ENCODE peak calls at places on chromosomes 5 and 9, in eight cellular contexts. One of them, this sample, is unnamed. For H3K27me3, the result is how much of the 10 kb centered on the place peaks cover.

GRCh38 chr5:29944327-29944726 is 1249.2 kb upstream of the CDH6 start:
- DNase-seq in pancreas: no peak
- DNase-seq in right cardiac atrium: no peak
- DNase-seq in Peyer's patch: no peak
- DNase-seq in breast epithelium: no peak
- DNase-seq in H7: no peak
- DNase-seq in AG04450: no peak
- DNase-seq in SJSA1: no peak
- DNase-seq in this sample: no peak

GRCh38 chr5:19917588-19917987 is 70.4 kb downstream of the CDH18 start:
- DNase-seq in right cardiac atrium: no peak
- DNase-seq in H7: no peak
- DNase-seq in SJSA1: no peak
- DNase-seq in Peyer's patch: no peak
- DNase-seq in AG04450: no peak
- DNase-seq in pancreas: no peak
- DNase-seq in breast epithelium: no peak
- DNase-seq in this sample: no peak

GRCh38 chr5:59483971-59484472 is 409.5 kb downstream of the PDE4D start:
- DNase-seq in Peyer's patch: no peak
- DNase-seq in right cardiac atrium: no peak
- DNase-seq in pancreas: no peak
- DNase-seq in SJSA1: peak
- DNase-seq in breast epithelium: no peak
- DNase-seq in AG04450: no peak
- DNase-seq in H7: no peak
- DNase-seq in this sample: no peak

GRCh38 chr9:95373765-95374435 is 56.4 kb upstream of the FANCC start:
- DNase-seq in H7: no peak
- DNase-seq in Peyer's patch: no peak
- DNase-seq in AG04450: no peak
- DNase-seq in breast epithelium: no peak
- DNase-seq in right cardiac atrium: no peak
- DNase-seq in pancreas: no peak
- DNase-seq in SJSA1: no peak
- DNase-seq in this sample: no peak

GRCh38 chr5:169393907-169394306 is 93.0 kb upstream of the SLIT3 start:
- DNase-seq in pancreas: no peak
- DNase-seq in Peyer's patch: no peak
- DNase-seq in AG04450: no peak
- DNase-seq in breast epithelium: no peak
- DNase-seq in SJSA1: no peak
- DNase-seq in right cardiac atrium: no peak
- DNase-seq in H7: no peak
- DNase-seq in this sample: no peak

GRCh38 chr5:145965804-145966203 is 29.4 kb downstream of the SH3RF2 start:
- DNase-seq in pancreas: no peak
- DNase-seq in AG04450: no peak
- DNase-seq in SJSA1: no peak
- DNase-seq in H7: no peak
- DNase-seq in right cardiac atrium: no peak
- DNase-seq in Peyer's patch: no peak
- DNase-seq in breast epithelium: no peak
- DNase-seq in this sample: peak

GRCh38 chr5:20266068-20266467 is 278.1 kb upstream of the CDH18 start:
- DNase-seq in right cardiac atrium: no peak
- DNase-seq in SJSA1: no peak
- DNase-seq in H7: no peak
- DNase-seq in breast epithelium: no peak
- DNase-seq in Peyer's patch: no peak
- DNase-seq in AG04450: no peak
- DNase-seq in pancreas: no peak
- DNase-seq in this sample: no peak

GRCh38 chr5:173643964-173644363 is 27.5 kb upstream of the BOD1 start:
- DNase-seq in H7: peak
- DNase-seq in Peyer's patch: no peak
- DNase-seq in right cardiac atrium: no peak
- DNase-seq in breast epithelium: no peak
- DNase-seq in AG04450: no peak
- DNase-seq in SJSA1: no peak
- DNase-seq in pancreas: no peak
- DNase-seq in this sample: no peak

GRCh38 chr5:139810341-139811075 is 14.9 kb downstream of the PSD2 start:
- DNase-seq in AG04450: no peak
- DNase-seq in SJSA1: no peak
- DNase-seq in H7: no peak
- DNase-seq in breast epithelium: no peak
- DNase-seq in pancreas: peak
- DNase-seq in Peyer's patch: no peak
- DNase-seq in right cardiac atrium: no peak
- DNase-seq in this sample: no peak

GRCh38 chr9:97519441-97519970 is 18.0 kb downstream of the TMOD1 start:
- DNase-seq in H7: no peak
- DNase-seq in right cardiac atrium: no peak
- DNase-seq in AG04450: no peak
- DNase-seq in pancreas: no peak
- DNase-seq in Peyer's patch: no peak
- DNase-seq in SJSA1: no peak
- DNase-seq in breast epithelium: no peak
- DNase-seq in this sample: no peak

GRCh38 chr9:94603259-94603776 is 9.7 kb upstream of the FBP2 start:
- DNase-seq in SJSA1: peak
- DNase-seq in AG04450: no peak
- DNase-seq in H7: peak
- DNase-seq in breast epithelium: peak
- DNase-seq in pancreas: peak
- DNase-seq in right cardiac atrium: peak
- DNase-seq in Peyer's patch: peak
- DNase-seq in this sample: peak

GRCh38 chr5:10691826-10692785 is 68.9 kb downstream of the DAP start:
- DNase-seq in AG04450: no peak
- DNase-seq in H7: no peak
- DNase-seq in SJSA1: peak
- DNase-seq in right cardiac atrium: no peak
- DNase-seq in Peyer's patch: no peak
- DNase-seq in pancreas: no peak
- DNase-seq in breast epithelium: no peak
- DNase-seq in this sample: no peak

GRCh38 chr9:93450817-93451761 is at the start of gene FAM120A:
- DNase-seq in breast epithelium: peak
- DNase-seq in pancreas: peak
- DNase-seq in AG04450: no peak
- DNase-seq in right cardiac atrium: peak
- DNase-seq in Peyer's patch: peak
- DNase-seq in H7: peak
- DNase-seq in SJSA1: peak
- DNase-seq in this sample: peak

GRCh38 chr9:2662496-2662895 is 40.9 kb downstream of the VLDLR start:
- DNase-seq in pancreas: no peak
- DNase-seq in right cardiac atrium: no peak
- DNase-seq in H7: peak
- DNase-seq in Peyer's patch: no peak
- DNase-seq in AG04450: no peak
- DNase-seq in breast epithelium: no peak
- DNase-seq in SJSA1: no peak
- DNase-seq in this sample: peak

GRCh38 chr5:178350361-178351220 is 118.0 kb upstream of the PHYKPL start:
- DNase-seq in right cardiac atrium: peak
- DNase-seq in AG04450: no peak
- DNase-seq in H7: no peak
- DNase-seq in pancreas: peak
- DNase-seq in SJSA1: no peak
- DNase-seq in Peyer's patch: no peak
- DNase-seq in breast epithelium: no peak
- DNase-seq in this sample: no peak

GRCh38 chr9:35906923-35907699 is 1.1 kb downstream of the HRCT1 start:
- DNase-seq in breast epithelium: no peak
- DNase-seq in SJSA1: peak
- DNase-seq in AG04450: no peak
- DNase-seq in pancreas: no peak
- DNase-seq in Peyer's patch: no peak
- DNase-seq in right cardiac atrium: peak
- DNase-seq in H7: peak
- DNase-seq in this sample: no peak

GRCh38 chr9:136713555-136713949 is 1.2 kb downstream of the DIPK1B start:
- DNase-seq in H7: no peak
- DNase-seq in AG04450: no peak
- DNase-seq in breast epithelium: no peak
- DNase-seq in Peyer's patch: no peak
- DNase-seq in SJSA1: no peak
- DNase-seq in pancreas: peak
- DNase-seq in right cardiac atrium: peak
- DNase-seq in this sample: peak

GRCh38 chr9:135343733-135344522 is 135.7 kb upstream of the PPP1R26 start:
- DNase-seq in SJSA1: peak
- DNase-seq in right cardiac atrium: peak
- DNase-seq in H7: peak
- DNase-seq in pancreas: peak
- DNase-seq in AG04450: no peak
- DNase-seq in Peyer's patch: peak
- DNase-seq in breast epithelium: no peak
- DNase-seq in this sample: peak

GRCh38 chr5:159850192-159850573 is 66.1 kb upstream of the ADRA1B start:
- DNase-seq in SJSA1: no peak
- DNase-seq in Peyer's patch: no peak
- DNase-seq in right cardiac atrium: no peak
- DNase-seq in pancreas: no peak
- DNase-seq in breast epithelium: no peak
- DNase-seq in AG04450: peak
- DNase-seq in H7: peak
- DNase-seq in this sample: no peak

GRCh38 chr5:171673328-171673727 is 112.3 kb upstream of the SMIM23 start:
- DNase-seq in Peyer's patch: no peak
- DNase-seq in breast epithelium: no peak
- DNase-seq in H7: no peak
- DNase-seq in pancreas: no peak
- DNase-seq in right cardiac atrium: no peak
- DNase-seq in AG04450: no peak
- DNase-seq in SJSA1: no peak
- DNase-seq in this sample: no peak

DNA sequence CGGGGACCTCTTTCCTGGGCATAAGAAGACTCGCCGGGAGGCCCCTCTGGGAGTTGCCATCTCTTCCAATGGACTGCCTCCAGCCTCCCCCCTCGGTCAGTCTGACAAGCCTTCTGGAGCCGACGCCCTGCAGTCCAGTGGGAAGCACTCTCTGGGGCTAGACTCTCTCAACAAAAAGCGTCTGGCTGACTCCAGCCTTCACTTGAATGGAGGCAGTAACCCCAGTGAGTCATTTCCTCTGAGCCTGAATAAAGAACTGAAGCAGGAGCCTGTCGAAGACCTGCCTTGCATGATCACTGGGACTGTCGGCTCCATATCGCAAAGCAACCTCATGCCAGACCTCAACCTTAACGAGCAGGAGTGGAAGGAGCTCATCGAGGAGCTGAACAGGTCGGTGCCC is 28.4 kb upstream of the LTC4S start:
- DNase-seq in right cardiac atrium: peak
- DNase-seq in H7: no peak
- DNase-seq in SJSA1: peak
- DNase-seq in pancreas: no peak
- DNase-seq in breast epithelium: no peak
- DNase-seq in Peyer's patch: no peak
- DNase-seq in AG04450: no peak
- DNase-seq in this sample: no peak
- H3K4me3 ChIP-seq in right cardiac atrium: no peak
- H3K4me3 ChIP-seq in H7: no peak
- H3K4me3 ChIP-seq in SJSA1: no peak
- H3K4me3 ChIP-seq in pancreas: no peak
- H3K4me3 ChIP-seq in breast epithelium: no peak
- H3K4me3 ChIP-seq in Peyer's patch: no peak
- H3K4me3 ChIP-seq in AG04450: no peak
- H3K4me3 ChIP-seq in this sample: no peak

GRCh38 chr5:138651767-138652117 is 76.5 kb upstream of the HSPA9 start:
- DNase-seq in Peyer's patch: no peak
- DNase-seq in H7: no peak
- DNase-seq in right cardiac atrium: no peak
- DNase-seq in AG04450: no peak
- DNase-seq in breast epithelium: no peak
- DNase-seq in SJSA1: no peak
- DNase-seq in pancreas: no peak
- DNase-seq in this sample: no peak
- H3K27me3 ChIP-seq in Peyer's patch: under half
- H3K27me3 ChIP-seq in H7: under half
- H3K27me3 ChIP-seq in right cardiac atrium: under half
- H3K27me3 ChIP-seq in AG04450: under half
- H3K27me3 ChIP-seq in breast epithelium: under half
- H3K27me3 ChIP-seq in SJSA1: under half
- H3K27me3 ChIP-seq in pancreas: under half
- H3K27me3 ChIP-seq in this sample: under half

DNA sequence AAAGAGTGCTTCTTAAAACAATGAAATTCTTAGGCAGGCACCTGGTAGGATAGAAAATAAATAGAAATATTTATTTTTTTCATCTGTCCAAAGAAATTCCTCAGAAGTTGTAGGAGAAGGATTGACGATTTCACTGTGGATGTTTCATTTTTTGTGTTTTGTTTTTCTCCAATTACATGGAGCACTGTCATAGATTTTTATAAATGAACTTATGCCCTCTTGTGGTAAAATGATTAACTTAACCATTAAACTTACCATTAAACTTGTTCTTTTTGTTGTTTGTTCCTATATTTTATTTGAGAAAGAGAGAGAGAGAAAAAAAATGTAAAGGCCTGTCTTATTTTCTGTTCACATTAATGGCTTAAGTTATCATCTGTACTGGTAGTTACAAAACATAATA is 339.2 kb downstream of the PRR16 start:
- DNase-seq in right cardiac atrium: no peak
- DNase-seq in breast epithelium: no peak
- DNase-seq in Peyer's patch: no peak
- DNase-seq in AG04450: no peak
- DNase-seq in H7: no peak
- DNase-seq in pancreas: no peak
- DNase-seq in SJSA1: peak
- DNase-seq in this sample: no peak
- H3K4me3 ChIP-seq in right cardiac atrium: no peak
- H3K4me3 ChIP-seq in breast epithelium: no peak
- H3K4me3 ChIP-seq in Peyer's patch: no peak
- H3K4me3 ChIP-seq in AG04450: no peak
- H3K4me3 ChIP-seq in H7: no peak
- H3K4me3 ChIP-seq in pancreas: no peak
- H3K4me3 ChIP-seq in SJSA1: no peak
- H3K4me3 ChIP-seq in this sample: no peak

DNA sequence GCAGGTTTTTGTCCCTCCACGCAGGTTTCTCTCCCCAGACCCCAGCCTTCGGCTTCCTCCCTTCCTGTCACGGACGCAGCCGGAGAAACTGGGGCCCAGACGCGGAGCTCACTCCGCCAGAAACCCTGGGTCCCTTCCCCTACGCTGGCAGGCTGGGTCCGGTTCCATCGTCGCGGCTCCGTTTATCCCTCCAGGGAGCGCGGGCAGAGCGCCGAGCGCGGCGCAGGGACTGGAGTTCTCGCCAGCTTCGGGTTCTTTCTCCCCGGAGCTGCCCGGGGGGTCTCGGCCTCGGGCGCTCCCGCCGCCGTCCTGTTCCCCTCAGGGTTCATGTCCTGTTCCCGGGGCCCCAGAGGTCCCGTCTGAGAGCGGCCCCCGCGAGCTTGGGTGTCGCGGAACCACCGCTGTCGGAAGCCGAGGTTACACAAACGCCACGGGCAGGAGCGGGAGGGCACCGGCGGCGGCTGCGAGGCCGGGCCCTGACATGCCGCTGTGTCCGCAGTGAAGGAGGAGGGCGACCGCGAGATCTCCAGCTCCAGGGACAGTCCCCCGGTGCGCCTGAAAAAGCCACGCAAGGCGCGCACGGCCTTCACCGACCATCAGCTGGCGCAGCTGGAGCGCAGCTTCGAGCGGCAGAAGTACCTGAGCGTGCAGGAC is 4.6 kb downstream of the BARHL1 start:
- DNase-seq in AG04450: no peak
- DNase-seq in Peyer's patch: no peak
- DNase-seq in H7: peak
- DNase-seq in SJSA1: no peak
- DNase-seq in breast epithelium: no peak
- DNase-seq in right cardiac atrium: no peak
- DNase-seq in pancreas: no peak
- DNase-seq in this sample: no peak
- H3K27me3 ChIP-seq in AG04450: half or more
- H3K27me3 ChIP-seq in Peyer's patch: half or more
- H3K27me3 ChIP-seq in H7: half or more
- H3K27me3 ChIP-seq in SJSA1: half or more
- H3K27me3 ChIP-seq in breast epithelium: under half
- H3K27me3 ChIP-seq in right cardiac atrium: under half
- H3K27me3 ChIP-seq in pancreas: under half
- H3K27me3 ChIP-seq in this sample: half or more

This sample was measured in right lobe of liver.